ENCODE peak calls at places on chromosomes 16 and 17, in eight cellular contexts. J, T, N, U, B, W, F and K are unnamed samples.

GRCh38 chr16:80954985-80955384 is 51.7 kb downstream of the CMC2 start:
- DNase-seq in J (no peak), T (no peak), N (no peak), U (no peak), B (no peak), W (no peak), F (no peak), K (no peak)

GRCh38 chr16:9647981-9648701 is 534.1 kb downstream of the GRIN2A start:
- DNase-seq in J (peak), T (no peak), N (no peak), U (no peak), B (no peak), W (no peak), F (no peak), K (no peak)

GRCh38 chr17:8162997-8163977 is 539 bp upstream of the VAMP2 start:
- DNase-seq in J (peak), T (no peak), N (no peak), U (peak), B (peak), W (no peak), F (no peak), K (peak)

GRCh38 chr17:77619851-77620250 is 338.7 kb upstream of the TNRC6C start:
- DNase-seq in J (no peak), T (peak), N (no peak), U (peak), B (no peak), W (peak), F (no peak), K (no peak)

GRCh38 chr17:58120195-58120822 is 27.9 kb upstream of the OR4D1 start:
- DNase-seq in J (peak), T (peak), N (no peak), U (no peak), B (peak), W (no peak), F (no peak), K (no peak)

GRCh38 chr16:4902038-4902437 is 34.9 kb downstream of the PPL start:
- DNase-seq in J (no peak), T (no peak), N (no peak), U (no peak), B (no peak), W (no peak), F (no peak), K (no peak)

GRCh38 chr17:79405823-79406222 is 205.0 kb downstream of the RBFOX3 start:
- DNase-seq in J (no peak), T (no peak), N (no peak), U (no peak), B (no peak), W (no peak), F (no peak), K (no peak)

GRCh38 chr16:3971261-3971660 is 90.7 kb upstream of the CREBBP start:
- DNase-seq in J (no peak), T (peak), N (no peak), U (no peak), B (no peak), W (peak), F (no peak), K (no peak)

GRCh38 chr17:8124350-8125195 is 667 bp upstream of the HES7 start:
- DNase-seq in J (no peak), T (no peak), N (no peak), U (no peak), B (no peak), W (no peak), F (no peak), K (no peak)

GRCh38 chr16:30488764-30489595 is 16.4 kb downstream of the ITGAL start:
- DNase-seq in J (no peak), T (no peak), N (no peak), U (no peak), B (no peak), W (no peak), F (no peak), K (no peak)

GRCh38 chr17:53627511-53627910 is 195.2 kb upstream of the KIF2B start:
- DNase-seq in J (no peak), T (no peak), N (no peak), U (no peak), B (no peak), W (peak), F (peak), K (no peak)

GRCh38 chr16:56743840-56744239 is 13.9 kb downstream of the NUP93 start:
- DNase-seq in J (no peak), T (no peak), N (no peak), U (no peak), B (no peak), W (no peak), F (no peak), K (peak)

GRCh38 chr17:55430531-55431228 is 9.0 kb upstream of the MMD start:
- DNase-seq in J (no peak), T (no peak), N (no peak), U (no peak), B (no peak), W (no peak), F (no peak), K (no peak)

GRCh38 chr16:81190667-81191066 is 47.8 kb upstream of the BCO1 start:
- DNase-seq in J (no peak), T (peak), N (no peak), U (no peak), B (no peak), W (no peak), F (peak), K (no peak)

GRCh38 chr17:11986939-11987329 is 10.3 kb downstream of the ZNF18 start:
- DNase-seq in J (no peak), T (peak), N (no peak), U (no peak), B (no peak), W (no peak), F (no peak), K (no peak)

GRCh38 chr16:28882476-28883180 is 4.3 kb downstream of the ATP2A1 start:
- DNase-seq in J (no peak), T (no peak), N (no peak), U (no peak), B (no peak), W (no peak), F (no peak), K (no peak)
- TF ChIP-seq CTCF in J (no peak), T (no peak), N (no peak), U (no peak), B (no peak), W (no peak), F (no peak), K (no peak)

DNA sequence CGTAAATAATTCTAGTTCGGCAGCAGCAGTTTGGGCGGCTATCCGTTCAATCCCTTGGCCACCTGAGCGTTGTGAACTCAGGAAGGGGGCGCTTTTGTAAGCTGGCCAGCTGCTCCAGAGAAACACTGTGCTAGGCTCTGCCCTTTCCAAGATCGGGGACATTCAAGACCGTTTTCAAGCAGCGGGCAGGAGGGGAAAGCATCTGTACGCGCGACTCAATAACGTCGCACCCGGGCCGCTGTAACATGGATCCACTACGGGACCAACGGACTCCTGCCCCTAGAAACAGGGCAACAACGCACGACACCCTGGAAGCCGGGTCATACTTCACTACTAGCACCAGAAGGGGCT is 463 bp downstream of the TOP2A start:
- DNase-seq in J (peak), T (no peak), N (no peak), U (no peak), B (no peak), W (no peak), F (no peak), K (no peak)
- TF ChIP-seq CTCF in J (no peak), T (no peak), N (no peak), U (no peak), B (no peak), W (no peak), F (no peak), K (no peak)

DNA sequence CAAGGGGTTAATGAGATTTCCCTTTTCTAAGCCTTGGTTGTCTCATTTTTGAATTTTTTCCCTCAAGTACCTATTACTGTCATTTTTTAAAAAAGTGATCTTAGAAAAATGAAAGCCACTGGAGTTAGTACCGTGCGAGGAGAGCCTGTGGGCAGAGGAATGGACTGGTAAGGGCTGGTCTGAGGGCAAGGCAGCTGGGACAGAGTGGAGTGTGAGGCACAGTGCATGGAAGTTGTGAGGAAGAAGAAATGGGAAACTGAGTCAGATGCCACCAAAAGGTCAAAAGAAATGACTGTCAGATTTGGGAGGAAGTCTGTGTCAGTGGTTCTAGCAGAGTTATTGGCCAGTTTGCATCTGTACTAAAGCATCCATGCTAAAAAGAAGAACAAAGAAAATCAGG is 8.2 kb downstream of the RASD1 start:
- DNase-seq in J (no peak), T (no peak), N (no peak), U (no peak), B (no peak), W (no peak), F (no peak), K (no peak)
- TF ChIP-seq CTCF in J (no peak), T (no peak), N (no peak), U (no peak), B (no peak), W (no peak), F (no peak), K (no peak)

DNA sequence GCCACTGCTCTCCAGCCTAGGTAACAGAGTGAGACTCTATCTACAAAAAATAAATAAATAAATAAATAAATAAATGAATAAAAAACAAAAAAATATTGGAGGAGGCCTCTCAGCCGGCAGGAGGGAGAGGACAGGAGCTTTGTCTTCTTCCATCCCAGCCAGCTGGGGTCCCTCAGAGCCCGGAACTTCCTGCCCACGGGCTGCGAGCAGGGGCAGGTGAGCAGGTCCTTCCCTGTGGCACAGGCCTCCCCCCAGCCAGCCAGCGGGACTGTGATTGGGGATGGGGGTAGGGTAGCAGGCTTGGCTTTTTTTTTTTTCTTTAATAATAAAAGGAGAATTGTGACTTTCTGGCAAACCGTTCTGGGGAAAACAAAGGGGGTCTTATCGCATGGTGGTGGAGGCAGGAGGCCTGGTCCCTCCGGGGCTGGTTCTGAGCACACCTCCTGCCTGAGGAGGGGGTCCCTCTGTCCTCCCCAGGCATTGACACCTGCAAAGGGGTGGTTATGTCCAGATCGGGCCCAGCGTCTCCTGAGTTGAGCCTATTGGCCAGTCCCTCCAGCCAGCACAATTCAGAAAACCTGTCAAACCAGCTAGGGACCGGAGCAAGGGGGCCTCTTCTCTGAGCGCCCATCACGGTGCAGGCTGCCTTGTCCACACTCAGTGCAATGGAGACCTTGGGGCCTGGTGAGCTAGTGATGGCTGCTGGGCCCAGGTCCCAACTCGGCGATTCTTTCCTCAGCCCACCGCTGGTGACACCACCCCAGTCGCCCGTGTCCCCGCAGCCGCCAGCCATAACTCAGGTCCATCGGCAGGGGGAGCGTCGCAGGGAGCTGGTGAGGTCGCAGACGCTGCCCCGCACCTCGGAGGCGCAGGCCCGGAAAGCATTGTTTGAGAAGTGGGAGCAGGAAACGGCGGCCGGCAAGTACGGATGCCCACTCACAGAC is 10.3 kb downstream of the SMTNL2 start:
- DNase-seq in J (peak), T (no peak), N (no peak), U (no peak), B (no peak), W (no peak), F (no peak), K (peak)
- TF ChIP-seq CTCF in J (peak), T (peak), N (no peak), U (no peak), B (no peak), W (peak), F (no peak), K (no peak)

GRCh38 chr17:50808888-50809287 is 26.5 kb upstream of the WFIKKN2 start:
- DNase-seq in J (no peak), T (no peak), N (no peak), U (no peak), B (no peak), W (no peak), F (no peak), K (no peak)
- TF ChIP-seq CTCF in J (no peak), T (no peak), N (no peak), U (no peak), B (no peak), W (no peak), F (no peak), K (no peak)

GRCh38 chr16:49704586-49705155 is 151.2 kb downstream of the ZNF423 start:
- DNase-seq in J (no peak), T (no peak), N (no peak), U (no peak), B (no peak), W (no peak), F (no peak), K (no peak)
- TF ChIP-seq CTCF in J (no peak), T (no peak), N (no peak), U (no peak), B (no peak), W (no peak), F (peak), K (no peak)

GRCh38 chr17:27906623-27907022 is 13.5 kb upstream of the LYRM9 start:
- DNase-seq in J (no peak), T (no peak), N (no peak), U (no peak), B (no peak), W (no peak), F (no peak), K (no peak)
- TF ChIP-seq CTCF in J (no peak), T (no peak), N (no peak), U (no peak), B (no peak), W (no peak), F (no peak), K (no peak)

GRCh38 chr16:83355570-83356218 is 452.1 kb upstream of the HSBP1 start:
- DNase-seq in J (no peak), T (no peak), N (no peak), U (no peak), B (no peak), W (no peak), F (no peak), K (no peak)

GRCh38 chr16:83354015-83354414 is 453.8 kb upstream of the HSBP1 start:
- DNase-seq in J (no peak), T (no peak), N (no peak), U (no peak), B (no peak), W (no peak), F (no peak), K (no peak)

GRCh38 chr16:83356986-83357385 is 450.8 kb upstream of the HSBP1 start:
- DNase-seq in J (no peak), T (no peak), N (no peak), U (no peak), B (no peak), W (no peak), F (no peak), K (no peak)

GRCh38 chr16:83353241-83353640 is 454.5 kb upstream of the HSBP1 start:
- DNase-seq in J (no peak), T (no peak), N (no peak), U (no peak), B (no peak), W (no peak), F (no peak), K (no peak)

GRCh38 chr16:83356266-83356665 is 451.5 kb upstream of the HSBP1 start:
- DNase-seq in J (no peak), T (peak), N (no peak), U (no peak), B (no peak), W (no peak), F (peak), K (no peak)
- TF ChIP-seq CTCF in J (peak), T (peak), N (no peak), U (no peak), B (no peak), W (peak), F (peak), K (peak)

GRCh38 chr16:537415-538335 is 10.2 kb downstream of the CAPN15 start:
- DNase-seq in J (no peak), T (no peak), N (no peak), U (no peak), B (no peak), W (no peak), F (no peak), K (no peak)
- TF ChIP-seq CTCF in J (no peak), T (no peak), N (no peak), U (no peak), B (no peak), W (no peak), F (no peak), K (peak)